ENCODE peak calls at places on chromosomes 1 and 21, in ten cellular contexts. One of them, this sample, is unnamed.

GRCh38 chr1:16076003-16076870 is 2.8 kb upstream of the FAM131C start:
- DNase-seq in prostate gland: no peak
- DNase-seq in K562: peak
- DNase-seq in GM12892: no peak
- DNase-seq in stomach: no peak
- DNase-seq in suprapubic skin: no peak
- DNase-seq in transverse colon: no peak
- DNase-seq in H1: no peak
- DNase-seq in spleen: no peak
- DNase-seq in breast epithelium: no peak
- DNase-seq in this sample: no peak

GRCh38 chr1:209218986-209219385 is 364.5 kb upstream of the CAMK1G start:
- DNase-seq in prostate gland: no peak
- DNase-seq in K562: no peak
- DNase-seq in GM12892: no peak
- DNase-seq in stomach: no peak
- DNase-seq in suprapubic skin: no peak
- DNase-seq in transverse colon: no peak
- DNase-seq in H1: no peak
- DNase-seq in spleen: no peak
- DNase-seq in breast epithelium: no peak
- DNase-seq in this sample: no peak

GRCh38 chr1:207803678-207804077 is 51.8 kb downstream of the CD46 start:
- DNase-seq in prostate gland: peak
- DNase-seq in K562: no peak
- DNase-seq in GM12892: no peak
- DNase-seq in stomach: no peak
- DNase-seq in suprapubic skin: no peak
- DNase-seq in transverse colon: no peak
- DNase-seq in H1: no peak
- DNase-seq in spleen: no peak
- DNase-seq in breast epithelium: no peak
- DNase-seq in this sample: no peak

GRCh38 chr1:28197682-28198415 is 21.4 kb upstream of the PTAFR start:
- DNase-seq in prostate gland: no peak
- DNase-seq in K562: no peak
- DNase-seq in GM12892: no peak
- DNase-seq in stomach: no peak
- DNase-seq in suprapubic skin: no peak
- DNase-seq in transverse colon: no peak
- DNase-seq in H1: no peak
- DNase-seq in spleen: no peak
- DNase-seq in breast epithelium: no peak
- DNase-seq in this sample: no peak

GRCh38 chr1:26790551-26790953 is 2.8 kb downstream of the PIGV start:
- DNase-seq in prostate gland: no peak
- DNase-seq in K562: no peak
- DNase-seq in GM12892: no peak
- DNase-seq in stomach: no peak
- DNase-seq in suprapubic skin: no peak
- DNase-seq in transverse colon: no peak
- DNase-seq in H1: no peak
- DNase-seq in spleen: no peak
- DNase-seq in breast epithelium: no peak
- DNase-seq in this sample: no peak

GRCh38 chr1:245332513-245332912 is 177.7 kb downstream of the KIF26B start:
- DNase-seq in prostate gland: no peak
- DNase-seq in K562: no peak
- DNase-seq in GM12892: no peak
- DNase-seq in stomach: no peak
- DNase-seq in suprapubic skin: no peak
- DNase-seq in transverse colon: no peak
- DNase-seq in H1: no peak
- DNase-seq in spleen: no peak
- DNase-seq in breast epithelium: no peak
- DNase-seq in this sample: no peak

GRCh38 chr1:85451236-85451830 is 13.6 kb downstream of the DDAH1 start:
- DNase-seq in prostate gland: no peak
- DNase-seq in K562: no peak
- DNase-seq in GM12892: no peak
- DNase-seq in stomach: no peak
- DNase-seq in suprapubic skin: no peak
- DNase-seq in transverse colon: no peak
- DNase-seq in H1: no peak
- DNase-seq in spleen: no peak
- DNase-seq in breast epithelium: no peak
- DNase-seq in this sample: no peak

GRCh38 chr1:33876970-33877680 is 13.2 kb downstream of the HMGB4 start:
- DNase-seq in prostate gland: no peak
- DNase-seq in K562: no peak
- DNase-seq in GM12892: no peak
- DNase-seq in stomach: no peak
- DNase-seq in suprapubic skin: no peak
- DNase-seq in transverse colon: no peak
- DNase-seq in H1: no peak
- DNase-seq in spleen: no peak
- DNase-seq in breast epithelium: no peak
- DNase-seq in this sample: no peak

GRCh38 chr1:44714944-44715571 is 15.9 kb downstream of the RNU5D-1 start:
- DNase-seq in prostate gland: peak
- DNase-seq in K562: peak
- DNase-seq in GM12892: peak
- DNase-seq in stomach: peak
- DNase-seq in suprapubic skin: no peak
- DNase-seq in transverse colon: peak
- DNase-seq in H1: no peak
- DNase-seq in spleen: peak
- DNase-seq in breast epithelium: peak
- DNase-seq in this sample: no peak

GRCh38 chr1:154157520-154158306 is 2.8 kb upstream of the NUP210L start:
- DNase-seq in prostate gland: no peak
- DNase-seq in K562: peak
- DNase-seq in GM12892: peak
- DNase-seq in stomach: peak
- DNase-seq in suprapubic skin: no peak
- DNase-seq in transverse colon: no peak
- DNase-seq in H1: no peak
- DNase-seq in spleen: no peak
- DNase-seq in breast epithelium: no peak
- DNase-seq in this sample: peak

GRCh38 chr1:117653732-117654484 is 48.1 kb downstream of the TENT5C start:
- DNase-seq in prostate gland: no peak
- DNase-seq in K562: no peak
- DNase-seq in GM12892: no peak
- DNase-seq in stomach: no peak
- DNase-seq in suprapubic skin: no peak
- DNase-seq in transverse colon: no peak
- DNase-seq in H1: no peak
- DNase-seq in spleen: no peak
- DNase-seq in breast epithelium: no peak
- DNase-seq in this sample: no peak

GRCh38 chr1:12112711-12113161 is 49.6 kb downstream of the TNFRSF8 start:
- DNase-seq in prostate gland: no peak
- DNase-seq in K562: no peak
- DNase-seq in GM12892: no peak
- DNase-seq in stomach: no peak
- DNase-seq in suprapubic skin: no peak
- DNase-seq in transverse colon: no peak
- DNase-seq in H1: no peak
- DNase-seq in spleen: peak
- DNase-seq in breast epithelium: no peak
- DNase-seq in this sample: no peak

GRCh38 chr21:46183910-46184624 is at the start of gene SPATC1L:
- DNase-seq in prostate gland: peak
- DNase-seq in K562: peak
- DNase-seq in GM12892: no peak
- DNase-seq in stomach: peak
- DNase-seq in suprapubic skin: peak
- DNase-seq in transverse colon: peak
- DNase-seq in H1: peak
- DNase-seq in spleen: peak
- DNase-seq in breast epithelium: no peak
- DNase-seq in this sample: peak

GRCh38 chr1:116521186-116521585 is 49.6 kb downstream of the CD58 start:
- DNase-seq in prostate gland: no peak
- DNase-seq in K562: no peak
- DNase-seq in GM12892: no peak
- DNase-seq in stomach: no peak
- DNase-seq in suprapubic skin: no peak
- DNase-seq in transverse colon: no peak
- DNase-seq in H1: no peak
- DNase-seq in spleen: no peak
- DNase-seq in breast epithelium: no peak
- DNase-seq in this sample: no peak

GRCh38 chr21:41612674-41613250 is 104.8 kb upstream of the TMPRSS2 start:
- DNase-seq in prostate gland: peak
- DNase-seq in K562: peak
- DNase-seq in GM12892: no peak
- DNase-seq in stomach: peak
- DNase-seq in suprapubic skin: peak
- DNase-seq in transverse colon: peak
- DNase-seq in H1: no peak
- DNase-seq in spleen: no peak
- DNase-seq in breast epithelium: peak
- DNase-seq in this sample: no peak

GRCh38 chr1:78491311-78492071 is 717 bp downstream of the PTGFR start:
- DNase-seq in prostate gland: no peak
- DNase-seq in K562: no peak
- DNase-seq in GM12892: no peak
- DNase-seq in stomach: no peak
- DNase-seq in suprapubic skin: peak
- DNase-seq in transverse colon: no peak
- DNase-seq in H1: no peak
- DNase-seq in spleen: no peak
- DNase-seq in breast epithelium: no peak
- DNase-seq in this sample: no peak
- TF ChIP-seq POLR2AphosphoS5 in prostate gland: no peak
- TF ChIP-seq POLR2AphosphoS5 in K562: no peak
- TF ChIP-seq POLR2AphosphoS5 in GM12892: no peak
- TF ChIP-seq POLR2AphosphoS5 in stomach: no peak
- TF ChIP-seq POLR2AphosphoS5 in suprapubic skin: peak
- TF ChIP-seq POLR2AphosphoS5 in transverse colon: no peak
- TF ChIP-seq POLR2AphosphoS5 in H1: no peak
- TF ChIP-seq POLR2AphosphoS5 in spleen: no peak
- TF ChIP-seq POLR2AphosphoS5 in breast epithelium: peak
- TF ChIP-seq POLR2AphosphoS5 in this sample: no peak

GRCh38 chr1:234775477-234776246 is 165.7 kb upstream of the IRF2BP2 start:
- DNase-seq in prostate gland: no peak
- DNase-seq in K562: no peak
- DNase-seq in GM12892: no peak
- DNase-seq in stomach: peak
- DNase-seq in suprapubic skin: peak
- DNase-seq in transverse colon: no peak
- DNase-seq in H1: no peak
- DNase-seq in spleen: peak
- DNase-seq in breast epithelium: no peak
- DNase-seq in this sample: no peak
- TF ChIP-seq POLR2A in prostate gland: no peak
- TF ChIP-seq POLR2A in K562: no peak
- TF ChIP-seq POLR2A in GM12892: no peak
- TF ChIP-seq POLR2A in stomach: no peak
- TF ChIP-seq POLR2A in suprapubic skin: no peak
- TF ChIP-seq POLR2A in transverse colon: no peak
- TF ChIP-seq POLR2A in H1: no peak
- TF ChIP-seq POLR2A in spleen: no peak
- TF ChIP-seq POLR2A in breast epithelium: no peak
- TF ChIP-seq POLR2A in this sample: no peak

GRCh38 chr1:46667782-46668760 is at the start of gene ATPAF1:
- DNase-seq in prostate gland: peak
- DNase-seq in K562: peak
- DNase-seq in GM12892: peak
- DNase-seq in stomach: peak
- DNase-seq in suprapubic skin: peak
- DNase-seq in transverse colon: peak
- DNase-seq in H1: peak
- DNase-seq in spleen: peak
- DNase-seq in breast epithelium: peak
- DNase-seq in this sample: peak
- TF ChIP-seq POLR2AphosphoS5 in prostate gland: peak
- TF ChIP-seq POLR2AphosphoS5 in K562: peak
- TF ChIP-seq POLR2AphosphoS5 in GM12892: peak
- TF ChIP-seq POLR2AphosphoS5 in stomach: peak
- TF ChIP-seq POLR2AphosphoS5 in suprapubic skin: no peak
- TF ChIP-seq POLR2AphosphoS5 in transverse colon: peak
- TF ChIP-seq POLR2AphosphoS5 in H1: peak
- TF ChIP-seq POLR2AphosphoS5 in spleen: peak
- TF ChIP-seq POLR2AphosphoS5 in breast epithelium: no peak
- TF ChIP-seq POLR2AphosphoS5 in this sample: peak

GRCh38 chr1:20184997-20185833 is 681 bp upstream of the UBXN10 start:
- DNase-seq in prostate gland: no peak
- DNase-seq in K562: peak
- DNase-seq in GM12892: no peak
- DNase-seq in stomach: no peak
- DNase-seq in suprapubic skin: no peak
- DNase-seq in transverse colon: no peak
- DNase-seq in H1: no peak
- DNase-seq in spleen: no peak
- DNase-seq in breast epithelium: no peak
- DNase-seq in this sample: no peak

GRCh38 chr1:20183035-20183434 is 2.9 kb upstream of the UBXN10 start:
- DNase-seq in prostate gland: no peak
- DNase-seq in K562: no peak
- DNase-seq in GM12892: no peak
- DNase-seq in stomach: no peak
- DNase-seq in suprapubic skin: no peak
- DNase-seq in transverse colon: peak
- DNase-seq in H1: no peak
- DNase-seq in spleen: peak
- DNase-seq in breast epithelium: no peak
- DNase-seq in this sample: no peak

GRCh38 chr1:20184481-20184900 is 1.4 kb upstream of the UBXN10 start:
- DNase-seq in prostate gland: no peak
- DNase-seq in K562: peak
- DNase-seq in GM12892: no peak
- DNase-seq in stomach: no peak
- DNase-seq in suprapubic skin: no peak
- DNase-seq in transverse colon: no peak
- DNase-seq in H1: no peak
- DNase-seq in spleen: no peak
- DNase-seq in breast epithelium: no peak
- DNase-seq in this sample: no peak

GRCh38 chr1:20185834-20186782 is at the start of the genes PLA2G2C and UBXN10:
- DNase-seq in prostate gland: no peak
- DNase-seq in K562: peak
- DNase-seq in GM12892: no peak
- DNase-seq in stomach: peak
- DNase-seq in suprapubic skin: no peak
- DNase-seq in transverse colon: peak
- DNase-seq in H1: no peak
- DNase-seq in spleen: peak
- DNase-seq in breast epithelium: peak
- DNase-seq in this sample: peak

GRCh38 chr1:20183876-20184275 is 2.0 kb upstream of the UBXN10 start:
- DNase-seq in prostate gland: no peak
- DNase-seq in K562: no peak
- DNase-seq in GM12892: no peak
- DNase-seq in stomach: no peak
- DNase-seq in suprapubic skin: no peak
- DNase-seq in transverse colon: peak
- DNase-seq in H1: no peak
- DNase-seq in spleen: no peak
- DNase-seq in breast epithelium: no peak
- DNase-seq in this sample: no peak
- TF ChIP-seq POLR2A in prostate gland: no peak
- TF ChIP-seq POLR2A in K562: no peak
- TF ChIP-seq POLR2A in GM12892: no peak
- TF ChIP-seq POLR2A in stomach: no peak
- TF ChIP-seq POLR2A in suprapubic skin: no peak
- TF ChIP-seq POLR2A in transverse colon: no peak
- TF ChIP-seq POLR2A in H1: no peak
- TF ChIP-seq POLR2A in spleen: no peak
- TF ChIP-seq POLR2A in breast epithelium: no peak
- TF ChIP-seq POLR2A in this sample: no peak

This sample was measured in GM12891.